ENCODE peak calls at places on chromosomes 5 and 9, in ten cellular contexts. B is lower leg skin; P is effector memory CD4-positive, alpha-beta T cell; A is left kidney; J is NCI-H1105; K is cardiac muscle cell; G is osteocyte; H is fibroblast of villous mesenchyme; U is T-helper 9 cell; S is fibroblast of mammary gland. O is an unnamed sample.
A peak's percentile ranks its signal among the peaks of the same experiment; 100 is the strongest.

GRCh38 chr5:180618830-180619562 is 27.7 kb upstream of the SCGB3A1 start:
- DNase-seq in S (peak; percentile 47), A (peak; percentile 87), H (peak; percentile 53), J (peak; percentile 14), P (no peak), U (peak; percentile 14), B (no peak), K (peak; percentile 73), G (no peak), O (peak; percentile 4)

GRCh38 chr5:77518304-77518703 is 26.2 kb upstream of the WDR41 start:
- DNase-seq in G (no peak), K (peak; percentile 15), P (no peak), S (peak; percentile 21), H (peak; percentile 5), B (no peak), J (peak; percentile 11), U (no peak), A (peak; percentile 29), O (no peak)

GRCh38 chr9:117528225-117528624 is 113.4 kb upstream of the ASTN2 start:
- DNase-seq in P (no peak), G (no peak), K (no peak), H (no peak), S (peak; percentile 2), B (no peak), J (no peak), A (no peak), U (no peak), O (no peak)

GRCh38 chr5:36145311-36145710 is 6.4 kb downstream of the LMBRD2 start:
- DNase-seq in K (no peak), B (no peak), U (no peak), A (no peak), G (no peak), P (no peak), J (no peak), H (no peak), S (no peak), O (no peak)

GRCh38 chr5:93162201-93162654 is 418.8 kb downstream of the NR2F1-AS1 start:
- DNase-seq in H (peak; percentile 59), P (no peak), G (no peak), S (peak; percentile 78), B (no peak), K (no peak), U (no peak), J (no peak), A (peak; percentile 37), O (no peak)

GRCh38 chr9:20552874-20553624 is 69.2 kb downstream of the MLLT3 start:
- DNase-seq in B (no peak), S (peak; percentile 24), U (no peak), P (no peak), A (no peak), H (peak; percentile 23), J (no peak), G (no peak), K (no peak), O (no peak)

GRCh38 chr9:78592866-78593265 is 295.9 kb downstream of the PSAT1 start:
- DNase-seq in J (no peak), B (no peak), K (no peak), S (peak; percentile 33), A (no peak), P (no peak), G (no peak), U (no peak), H (peak; percentile 15), O (no peak)

GRCh38 chr9:123550012-123550411 is 194.0 kb downstream of the CRB2 start:
- DNase-seq in K (no peak), U (no peak), S (no peak), A (peak; percentile 60), J (no peak), B (no peak), G (no peak), P (no peak), H (peak; percentile 25), O (no peak)

GRCh38 chr5:171966270-171966669 is 40.2 kb downstream of the FBXW11 start:
- DNase-seq in U (no peak), K (no peak), S (no peak), P (no peak), H (no peak), A (no peak), J (no peak), B (no peak), G (no peak), O (no peak)

GRCh38 chr9:93613791-93614190 is 37.4 kb downstream of the PHF2 start:
- DNase-seq in K (no peak), P (no peak), H (no peak), A (no peak), S (no peak), B (no peak), J (no peak), U (no peak), G (peak; percentile 51), O (no peak)

GRCh38 chr5:54835642-54836041 is 149.8 kb downstream of the ESM1 start:
- DNase-seq in J (no peak), P (no peak), K (no peak), B (no peak), S (peak; percentile 25), G (no peak), A (no peak), H (peak; percentile 81), U (no peak), O (no peak)